ENCODE peak calls at places on chromosomes 5 and 9, in four cellular contexts. T, Z, R and A are unnamed samples.

GRCh38 chr5:75601996-75602395 is 9.3 kb upstream of the ANKDD1B start:
- DNase-seq in Z (no peak), T (no peak), R (no peak), A (no peak)

GRCh38 chr5:175686396-175686795 is 28.5 kb downstream of the HRH2 start:
- DNase-seq in R (no peak), Z (no peak), T (no peak), A (no peak)

GRCh38 chr5:135553688-135554462 is 18.1 kb upstream of the NEUROG1 start:
- DNase-seq in Z (no peak), R (no peak), T (no peak), A (peak; percentile 21)

GRCh38 chr5:169956756-169957155 is 23.5 kb downstream of the INSYN2B start:
- DNase-seq in Z (no peak), T (no peak), R (no peak), A (peak; percentile 61)

GRCh38 chr5:89213584-89213983 is 330.6 kb upstream of the MEF2C start:
- DNase-seq in R (peak; percentile 16), Z (peak; percentile 22), T (no peak), A (peak; percentile 90)

GRCh38 chr5:102152906-102153787 is 142.9 kb downstream of the SLCO4C1 start:
- DNase-seq in Z (no peak), T (no peak), R (no peak), A (no peak)

GRCh38 chr9:122180633-122181032 is 20.9 kb downstream of the MORN5 start:
- DNase-seq in T (no peak), Z (no peak), R (no peak), A (peak; percentile 72)

GRCh38 chr5:103469288-103470065 is 93.1 kb downstream of the NUDT12 start:
- DNase-seq in R (no peak), T (no peak), Z (no peak), A (peak; percentile 50)

GRCh38 chr9:114972510-114972909 is 42.1 kb upstream of the TNFSF8 start:
- DNase-seq in Z (no peak), T (no peak), R (no peak), A (no peak)

GRCh38 chr9:111037744-111038335 is 430 bp downstream of the LPAR1 start:
- DNase-seq in Z (peak; percentile 21), R (peak; percentile 34), T (peak; percentile 47), A (peak; percentile 40)
- TF ChIP-seq CTCF in Z (no peak), R (no peak), T (no peak), A (peak; percentile 7)

GRCh38 chr5:140875085-140876065 is at the start of gene PCDHA12:
- DNase-seq in T (no peak), Z (no peak), R (no peak), A (no peak)

GRCh38 chr5:140870221-140871201 is 1.8 kb downstream of the PCDHA11 start:
- DNase-seq in R (no peak), Z (no peak), T (no peak), A (no peak)

GRCh38 chr5:140868721-140869554 is at the start of gene PCDHA11:
- DNase-seq in Z (no peak), T (no peak), R (no peak), A (no peak)

GRCh38 chr5:140869555-140869886 is 764 bp downstream of the PCDHA11 start:
- DNase-seq in R (no peak), T (no peak), Z (no peak), A (no peak)
- TF ChIP-seq CTCF in R (no peak), T (peak; percentile 23), Z (no peak), A (peak; percentile 32)

GRCh38 chr5:95768731-95769130 is 37.6 kb downstream of the RHOBTB3 start:
- DNase-seq in T (no peak), R (no peak), Z (no peak), A (no peak)
- TF ChIP-seq CTCF in T (no peak), R (no peak), Z (no peak), A (no peak)

DNA sequence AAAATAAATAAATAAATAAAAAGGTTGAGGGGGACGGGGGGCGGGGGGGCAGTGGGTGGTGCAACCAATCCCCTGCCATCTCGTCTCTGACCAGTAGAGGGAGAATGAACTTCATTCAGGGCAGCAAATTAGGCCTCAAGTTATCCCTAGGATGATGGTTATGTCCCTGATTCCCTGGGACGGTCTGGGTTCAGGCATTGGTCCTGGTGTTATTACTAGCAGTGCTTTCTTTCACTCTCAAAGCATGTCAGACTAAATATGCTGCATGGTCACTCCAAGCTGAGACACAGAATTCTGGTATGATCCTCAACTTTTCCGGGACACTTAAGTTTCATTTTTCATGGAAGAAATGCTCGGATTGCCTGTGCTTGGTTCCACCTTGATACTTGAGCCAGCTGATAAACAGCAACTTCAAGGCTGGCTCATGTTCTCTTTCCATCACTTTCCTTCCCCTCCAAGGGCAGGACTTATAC is 59.4 kb downstream of the DAP start:
- DNase-seq in Z (no peak), T (no peak), R (no peak), A (peak; percentile 47)
- TF ChIP-seq CTCF in Z (peak; percentile 80), T (peak; percentile 87), R (peak; percentile 78), A (peak; percentile 59)

GRCh38 chr5:138457532-138458275 is 7.6 kb upstream of the EGR1 start:
- DNase-seq in T (no peak), Z (no peak), R (no peak), A (no peak)
- TF ChIP-seq CTCF in T (no peak), Z (no peak), R (peak; percentile 8), A (no peak)

DNA sequence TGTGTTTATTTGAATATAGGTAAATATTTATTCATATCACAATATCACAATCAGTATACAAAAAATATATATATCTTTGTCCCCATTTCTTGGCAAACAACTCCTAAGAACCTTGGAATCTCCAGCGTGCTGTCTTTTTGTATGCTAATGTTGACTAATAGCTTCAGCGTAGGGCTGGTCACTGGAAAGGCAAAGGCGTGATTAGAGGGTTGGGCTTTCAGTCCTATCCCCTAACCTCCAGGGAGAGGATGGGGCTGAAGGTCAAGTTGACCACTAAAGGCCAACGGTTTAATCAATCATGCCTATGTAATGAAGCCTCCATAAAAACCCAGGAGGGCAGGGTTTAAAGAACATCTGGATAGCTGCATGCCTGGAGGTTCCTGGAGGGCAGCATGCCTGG is 79.6 kb upstream of the BNC2 start:
- DNase-seq in R (no peak), Z (no peak), T (no peak), A (no peak)
- TF ChIP-seq CTCF in R (no peak), Z (no peak), T (no peak), A (no peak)